ENCODE peak calls at places on chromosomes 13 and 19, in five cellular contexts. I is WERI-Rb-1, F is endodermal cell, P is IMR-90, L is sigmoid colon. U is an unnamed sample.

GRCh38 chr19:16057062-16057461 is 19.2 kb upstream of the TPM4 start:
- DNase-seq in I (no peak), F (no peak), P (no peak), L (no peak), U (no peak)

GRCh38 chr13:94416454-94417080 is 62.9 kb downstream of the DCT start:
- DNase-seq in I (peak), F (peak), P (peak), L (no peak), U (no peak)

GRCh38 chr19:17831419-17831888 is 10.1 kb upstream of the INSL3 start:
- DNase-seq in I (no peak), F (no peak), P (no peak), L (no peak), U (no peak)

GRCh38 chr13:71876648-71877279 is 9.8 kb upstream of the DACH1 start:
- DNase-seq in I (no peak), F (no peak), P (no peak), L (no peak), U (no peak)

GRCh38 chr19:40982594-40983101 is 8.4 kb upstream of the CYP2B6 start:
- DNase-seq in I (no peak), F (peak), P (peak), L (no peak), U (no peak)

GRCh38 chr13:66528903-66529576 is 701.1 kb downstream of the PCDH9 start:
- DNase-seq in I (no peak), F (no peak), P (no peak), L (no peak), U (no peak)

GRCh38 chr13:38473305-38473704 is 123.7 kb downstream of the UFM1 start:
- DNase-seq in I (no peak), F (no peak), P (no peak), L (no peak), U (no peak)

GRCh38 chr13:49669735-49670309 is 21.5 kb downstream of the EBPL start:
- DNase-seq in I (peak), F (peak), P (peak), L (peak), U (peak)

GRCh38 chr13:46804391-46804815 is 7.4 kb upstream of the ESD start:
- DNase-seq in I (no peak), F (no peak), P (peak), L (no peak), U (peak)

GRCh38 chr13:40206241-40207109 is 460.0 kb downstream of the FOXO1 start:
- DNase-seq in I (no peak), F (no peak), P (peak), L (no peak), U (no peak)
- H3K4me3 ChIP-seq in I (no peak), F (no peak), P (no peak), L (no peak), U (no peak)

DNA sequence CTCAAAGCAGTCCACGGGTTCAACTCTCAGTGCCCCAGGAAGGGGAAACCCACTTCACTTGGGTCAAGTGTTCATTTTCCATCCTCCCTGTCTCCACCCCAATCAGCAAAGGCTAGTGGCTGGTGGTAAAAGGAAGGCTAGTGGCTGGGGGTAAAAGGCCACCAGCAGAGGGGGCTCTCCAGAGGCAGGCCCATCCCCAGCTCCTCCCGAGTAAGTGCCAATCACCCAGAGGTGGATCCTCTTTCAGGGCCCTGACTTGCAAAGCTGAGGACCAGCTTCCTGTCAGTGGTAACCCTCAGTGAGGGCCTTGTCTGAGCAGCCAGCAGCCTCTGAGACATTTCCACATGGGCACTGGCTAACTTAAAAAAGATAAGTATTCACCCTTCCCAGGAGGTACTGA is 22.0 kb upstream of the TPT1 start:
- DNase-seq in I (no peak), F (peak), P (no peak), L (no peak), U (no peak)
- TF ChIP-seq CTCF in I (peak), F (peak), P (no peak), L (no peak), U (no peak)

GRCh38 chr13:77306458-77306857 is 20.4 kb downstream of the MYCBP2 start:
- DNase-seq in I (no peak), F (no peak), P (no peak), L (no peak), U (no peak)

GRCh38 chr13:77305276-77305675 is 21.6 kb downstream of the MYCBP2 start:
- DNase-seq in I (no peak), F (no peak), P (no peak), L (no peak), U (no peak)

GRCh38 chr13:77298403-77298802 is 28.5 kb downstream of the MYCBP2 start:
- DNase-seq in I (no peak), F (no peak), P (no peak), L (no peak), U (no peak)

GRCh38 chr13:77299587-77299986 is 27.3 kb downstream of the MYCBP2 start:
- DNase-seq in I (no peak), F (no peak), P (no peak), L (no peak), U (no peak)

GRCh38 chr13:77300176-77301141 is 26.4 kb downstream of the MYCBP2 start:
- DNase-seq in I (no peak), F (no peak), P (peak), L (no peak), U (peak)
- H3K4me3 ChIP-seq in I (no peak), F (no peak), P (no peak), L (no peak), U (no peak)

GRCh38 chr19:954672-955494 is 29.0 kb downstream of the ARID3A start:
- DNase-seq in I (no peak), F (peak), P (no peak), L (no peak), U (no peak)
- TF ChIP-seq CTCF in I (no peak), F (no peak), P (no peak), L (no peak), U (no peak)

DNA sequence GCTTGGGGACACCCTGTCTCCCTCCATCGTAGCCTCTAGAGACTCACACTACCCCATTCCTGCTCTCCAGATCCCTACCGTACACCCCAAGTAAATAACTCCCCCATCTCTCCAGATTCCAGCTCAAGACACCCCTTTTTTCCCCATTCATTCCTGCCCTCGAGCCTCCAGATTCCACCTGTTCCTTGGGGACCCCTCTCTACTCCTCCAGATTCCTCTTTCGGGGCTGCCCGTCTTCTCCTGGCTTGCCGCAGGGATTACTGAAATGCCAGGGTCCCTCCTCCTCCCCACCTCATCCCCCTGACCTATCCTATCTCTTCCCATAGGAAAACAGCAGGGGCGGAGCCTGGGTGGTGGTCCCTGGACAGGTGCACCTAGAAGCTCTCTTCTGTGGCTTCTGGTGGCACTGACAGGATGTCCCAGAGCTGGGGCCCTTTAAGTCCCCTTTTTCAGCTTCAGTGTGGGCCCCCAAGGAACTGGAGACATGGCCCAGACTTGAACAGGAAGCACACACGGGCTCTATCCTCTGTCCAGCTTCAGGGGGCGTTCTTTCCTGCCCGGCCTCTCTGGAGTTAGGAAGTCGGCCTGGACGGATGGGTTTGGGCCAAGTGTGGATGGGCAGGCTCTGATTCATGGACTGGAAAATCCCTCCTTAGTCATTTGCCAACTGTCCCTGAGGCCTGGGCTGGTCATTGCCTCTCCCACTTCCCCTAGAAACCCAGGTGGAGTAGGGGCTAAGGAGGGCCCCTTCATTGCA is 1.2 kb downstream of the ZSWIM4 start:
- DNase-seq in I (peak), F (peak), P (peak), L (peak), U (peak)
- H3K4me3 ChIP-seq in I (peak), F (peak), P (peak), L (peak), U (peak)

DNA sequence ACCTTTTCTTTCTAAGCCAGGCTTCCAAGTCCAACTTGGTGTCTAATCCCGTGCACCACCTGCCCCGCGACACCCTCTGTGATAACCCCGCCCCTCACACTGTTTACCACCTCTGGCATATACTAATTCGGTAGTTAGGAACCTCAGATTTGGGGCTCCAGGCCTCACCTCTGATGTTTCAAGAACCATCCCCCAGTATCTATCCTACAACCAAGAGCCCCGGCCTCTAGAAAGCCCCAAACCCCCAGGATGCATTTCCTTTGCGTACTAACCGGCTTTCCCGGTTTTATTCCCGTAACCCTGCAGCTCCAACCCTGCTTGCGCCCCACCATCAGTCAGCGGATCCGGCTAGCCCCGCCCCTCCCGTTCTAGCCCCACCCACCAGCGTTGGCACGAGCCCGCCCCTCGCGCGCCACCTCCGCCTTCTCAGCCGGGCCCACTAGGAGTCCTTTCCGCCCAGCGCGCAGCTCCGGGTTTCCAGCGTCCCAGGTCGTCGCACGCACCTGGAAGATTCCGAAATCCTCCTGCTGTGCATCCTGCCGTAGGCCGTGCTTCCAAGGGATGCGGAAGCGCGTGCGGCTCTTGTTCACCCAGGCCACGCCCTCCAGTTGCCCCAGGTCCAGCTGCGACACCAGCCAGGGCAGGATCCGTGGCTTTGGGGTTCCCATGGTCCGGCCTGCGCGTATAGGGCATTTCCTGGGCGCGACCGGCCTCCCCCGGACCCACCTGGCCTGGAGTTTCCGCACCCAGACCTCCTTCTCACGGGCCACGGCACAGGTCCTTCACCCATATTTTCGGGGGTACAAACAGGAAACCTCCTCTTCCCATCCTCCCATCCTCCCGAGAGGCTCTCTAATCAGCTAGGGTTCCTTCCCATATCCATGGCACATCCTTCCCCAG is 1.2 kb downstream of the IRF3 start:
- DNase-seq in I (peak), F (peak), P (peak), L (peak), U (peak)
- TF ChIP-seq CTCF in I (no peak), F (peak), P (no peak), L (peak), U (peak)

GRCh38 chr19:39083983-39084731 is at the start of gene ACP7:
- DNase-seq in I (peak), F (peak), P (no peak), L (no peak), U (no peak)
- H3K4me3 ChIP-seq in I (peak), F (no peak), P (peak), L (no peak), U (peak)

DNA sequence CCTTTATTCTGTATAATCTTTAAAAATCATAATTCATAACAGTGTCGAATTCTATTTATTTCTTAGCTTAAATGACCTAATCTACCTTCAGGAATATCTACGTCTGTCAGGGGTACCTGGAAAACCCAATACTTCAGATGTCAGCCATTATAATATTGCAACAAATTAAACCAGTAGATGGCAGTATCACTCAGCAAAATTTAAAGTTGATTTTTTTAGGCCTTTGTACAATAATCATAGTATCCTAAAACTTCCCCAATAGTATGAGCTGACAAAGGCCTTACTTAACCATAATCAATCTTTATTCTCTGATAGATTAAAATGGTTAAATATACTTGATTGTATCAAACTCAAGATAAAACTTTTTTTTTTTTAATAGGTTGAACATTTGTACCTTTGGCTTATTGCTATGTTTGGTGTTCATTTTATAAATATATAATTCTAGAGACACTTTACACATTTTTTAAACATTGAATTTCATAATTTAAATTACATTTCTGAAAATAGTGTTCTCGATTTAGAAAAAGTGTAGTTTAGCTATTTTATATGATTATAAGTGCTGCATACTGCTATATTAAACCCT is 830.2 kb upstream of the SPRY2 start:
- DNase-seq in I (no peak), F (no peak), P (no peak), L (no peak), U (peak)
- TF ChIP-seq CTCF in I (no peak), F (peak), P (peak), L (peak), U (peak)

GRCh38 chr13:48636550-48636949 is 17.2 kb upstream of the CYSLTR2 start:
- DNase-seq in I (no peak), F (no peak), P (peak), L (no peak), U (peak)

GRCh38 chr13:48635478-48635877 is 18.3 kb upstream of the CYSLTR2 start:
- DNase-seq in I (no peak), F (no peak), P (no peak), L (no peak), U (no peak)

GRCh38 chr13:48640767-48641166 is 13.0 kb upstream of the CYSLTR2 start:
- DNase-seq in I (no peak), F (no peak), P (no peak), L (no peak), U (no peak)

GRCh38 chr13:48634631-48635030 is 19.1 kb upstream of the CYSLTR2 start:
- DNase-seq in I (no peak), F (no peak), P (no peak), L (no peak), U (no peak)

GRCh38 chr13:48637601-48638000 is 16.1 kb upstream of the CYSLTR2 start:
- DNase-seq in I (no peak), F (no peak), P (no peak), L (no peak), U (no peak)
- H3K4me3 ChIP-seq in I (no peak), F (peak), P (no peak), L (no peak), U (no peak)

GRCh38 chr13:25652764-25653163 is 281.0 kb downstream of the ATP8A2 start:
- DNase-seq in I (no peak), F (no peak), P (no peak), L (no peak), U (peak)

GRCh38 chr13:25654332-25654731 is 282.6 kb downstream of the ATP8A2 start:
- DNase-seq in I (no peak), F (no peak), P (no peak), L (no peak), U (no peak)

GRCh38 chr13:25645681-25646080 is 273.9 kb downstream of the ATP8A2 start:
- DNase-seq in I (no peak), F (no peak), P (no peak), L (no peak), U (no peak)

GRCh38 chr13:25648996-25649633 is 277.3 kb downstream of the ATP8A2 start:
- DNase-seq in I (no peak), F (no peak), P (no peak), L (no peak), U (no peak)
- TF ChIP-seq CTCF in I (no peak), F (no peak), P (no peak), L (no peak), U (no peak)